ENCODE peak calls at places on chromosomes 11 and 22, in ten cellular contexts. J, M, R, V, A, I, K, L, F and S are unnamed samples.

GRCh38 chr11:69465236-69466000 is 16.0 kb upstream of the LINC01488 start:
- DNase-seq in J (no peak), M (no peak), R (no peak), V (no peak), A (no peak), I (no peak), K (no peak), L (no peak), F (no peak), S (no peak)

GRCh38 chr22:46879083-46879482 is 116.6 kb downstream of the TBC1D22A start:
- DNase-seq in J (no peak), M (no peak), R (no peak), V (no peak), A (no peak), I (no peak), K (no peak), L (no peak), F (no peak), S (no peak)

GRCh38 chr11:123405123-123405592 is 24.9 kb upstream of the GRAMD1B start:
- DNase-seq in J (no peak), M (no peak), R (no peak), V (no peak), A (no peak), I (no peak), K (no peak), L (no peak), F (no peak), S (no peak)

GRCh38 chr11:11605821-11606450 is 15.9 kb downstream of the GALNT18 start:
- DNase-seq in J (no peak), M (no peak), R (no peak), V (no peak), A (no peak), I (no peak), K (no peak), L (no peak), F (no peak), S (no peak)

GRCh38 chr11:21615871-21616270 is 577.0 kb upstream of the ANO5 start:
- DNase-seq in J (no peak), M (no peak), R (no peak), V (no peak), A (no peak), I (no peak), K (no peak), L (no peak), F (no peak), S (no peak)

GRCh38 chr11:120985718-120986569 is 38.0 kb upstream of the TBCEL start:
- DNase-seq in J (peak; percentile 25), M (peak; percentile 85), R (peak; percentile 82), V (peak; percentile 66), A (peak; percentile 46), I (no peak), K (no peak), L (peak; percentile 38), F (peak; percentile 62), S (peak; percentile 72)

GRCh38 chr22:30262917-30263741 is 3.5 kb downstream of the OSM start:
- DNase-seq in J (peak; percentile 68), M (peak; percentile 89), R (peak; percentile 87), V (peak; percentile 88), A (peak; percentile 50), I (no peak), K (no peak), L (peak; percentile 57), F (peak; percentile 94), S (peak; percentile 80)

GRCh38 chr22:17990167-17990566 is 34.2 kb downstream of the MICAL3 start:
- DNase-seq in J (no peak), M (no peak), R (peak; percentile 35), V (no peak), A (no peak), I (no peak), K (no peak), L (no peak), F (no peak), S (no peak)

GRCh38 chr22:19663286-19663815 is 51.0 kb upstream of the SEPTIN5 start:
- DNase-seq in J (no peak), M (no peak), R (peak; percentile 72), V (no peak), A (no peak), I (no peak), K (peak; percentile 20), L (peak; percentile 94), F (no peak), S (no peak)

GRCh38 chr22:48938741-48939140 is 888.9 kb downstream of the BRD1 start:
- DNase-seq in J (no peak), M (no peak), R (no peak), V (no peak), A (no peak), I (no peak), K (no peak), L (no peak), F (no peak), S (no peak)

GRCh38 chr11:90134420-90135003 is at the start of gene NAALAD2:
- DNase-seq in J (no peak), M (peak; percentile 86), R (peak; percentile 65), V (no peak), A (no peak), I (peak; percentile 43), K (no peak), L (peak; percentile 52), F (peak; percentile 69), S (peak; percentile 90)

GRCh38 chr11:112219476-112220232 is 6.6 kb upstream of the PTS start:
- DNase-seq in J (peak; percentile 73), M (peak; percentile 72), R (peak; percentile 87), V (peak; percentile 49), A (peak; percentile 62), I (peak; percentile 85), K (peak; percentile 33), L (peak; percentile 80), F (peak; percentile 59), S (peak; percentile 78)

GRCh38 chr11:34609187-34609751 is 11.6 kb upstream of the EHF start:
- DNase-seq in J (no peak), M (no peak), R (no peak), V (no peak), A (no peak), I (no peak), K (no peak), L (no peak), F (no peak), S (no peak)

GRCh38 chr11:36840378-36840777 is 242.3 kb upstream of the RAG2 start:
- DNase-seq in J (no peak), M (peak; percentile 5), R (no peak), V (no peak), A (no peak), I (no peak), K (no peak), L (no peak), F (no peak), S (no peak)